ENCODE peak calls at places on chromosomes 3 and 15, in ten cellular contexts. Z, L, M, W, P, C, G, A, Y and E are unnamed samples.

GRCh38 chr3:184379375-184380209 is at the start of gene CHRD:
- DNase-seq in P (no peak), A (peak; percentile 64), Y (no peak), G (peak; percentile 59), W (peak; percentile 58), C (no peak), L (no peak), M (no peak), Z (no peak), E (peak; percentile 81)

GRCh38 chr3:77868725-77869124 is 828.8 kb downstream of the ROBO2 start:
- DNase-seq in A (no peak), Z (no peak), C (no peak), W (no peak), Y (no peak), P (no peak), M (no peak), G (no peak), L (no peak), E (no peak)

GRCh38 chr3:58010562-58010961 is 2.3 kb downstream of the FLNB start:
- DNase-seq in P (no peak), Z (no peak), W (no peak), L (no peak), C (no peak), G (no peak), M (no peak), Y (no peak), A (no peak), E (no peak)

GRCh38 chr15:63832620-63833245 is 1.0 kb downstream of the HERC1 start:
- DNase-seq in A (no peak), P (no peak), L (no peak), Z (no peak), Y (no peak), G (no peak), M (no peak), C (no peak), W (no peak), E (no peak)

GRCh38 chr3:152011812-152012735 is 138.6 kb downstream of the SUCNR1 start:
- DNase-seq in Y (no peak), M (no peak), G (no peak), Z (no peak), W (no peak), P (no peak), L (no peak), C (no peak), A (no peak), E (no peak)

GRCh38 chr15:90309050-90309449 is 43.0 kb upstream of the ZNF774 start:
- DNase-seq in C (no peak), Y (no peak), P (no peak), M (no peak), Z (no peak), A (peak; percentile 13), W (no peak), L (peak; percentile 46), G (no peak), E (no peak)

GRCh38 chr15:63640146-63640545 is 43.0 kb downstream of the FBXL22 start:
- DNase-seq in Y (no peak), P (no peak), L (no peak), C (no peak), M (no peak), W (no peak), A (no peak), G (no peak), Z (no peak), E (no peak)

GRCh38 chr3:49790626-49791411 is 4.5 kb upstream of the IP6K1 start:
- DNase-seq in Z (no peak), M (no peak), Y (no peak), P (no peak), A (peak; percentile 37), L (no peak), C (peak; percentile 47), G (no peak), W (no peak), E (peak; percentile 26)

GRCh38 chr3:154971771-154972326 is 108.3 kb upstream of the MME start:
- DNase-seq in C (peak; percentile 64), L (no peak), M (no peak), Y (no peak), Z (no peak), G (no peak), A (no peak), P (peak; percentile 71), W (no peak), E (no peak)

GRCh38 chr3:16427309-16427965 is 86.1 kb downstream of the RFTN1 start:
- DNase-seq in C (peak; percentile 17), W (no peak), Y (no peak), Z (no peak), G (no peak), A (no peak), P (no peak), L (no peak), M (no peak), E (peak; percentile 79)

DNA sequence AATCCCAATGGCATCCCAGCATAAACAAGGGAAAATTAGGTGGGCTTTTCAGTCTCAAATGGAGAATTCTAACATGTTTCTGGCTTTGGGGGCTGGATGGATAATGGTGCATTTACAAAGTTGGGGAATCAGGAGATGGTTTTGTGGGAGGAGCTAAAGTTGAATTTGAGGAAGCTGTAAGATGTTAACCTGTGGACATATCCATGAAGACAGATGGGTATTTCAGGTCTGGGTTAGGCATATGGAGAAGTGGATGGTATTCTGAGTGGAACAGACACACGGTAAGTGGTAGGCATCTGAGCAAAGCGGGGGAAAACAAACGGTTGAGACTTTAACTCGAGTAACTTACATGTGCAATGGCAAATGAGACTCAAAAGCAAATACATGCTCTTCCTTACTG is 1.7 kb upstream of the LMLN start:
- DNase-seq in Z (no peak), P (no peak), L (no peak), C (no peak), M (no peak), Y (no peak), G (no peak), A (no peak), W (no peak), E (no peak)
- H3K27ac ChIP-seq in Z (peak overlapping the region; percentile 74), P (peak overlapping the region; percentile 90), L (no peak overlapping the region), C (no peak overlapping the region), M (no peak overlapping the region), Y (peak overlapping the region; percentile 80), G (no peak overlapping the region), A (peak overlapping the region; percentile 1), W (peak overlapping the region; percentile 88), E (no peak overlapping the region)

DNA sequence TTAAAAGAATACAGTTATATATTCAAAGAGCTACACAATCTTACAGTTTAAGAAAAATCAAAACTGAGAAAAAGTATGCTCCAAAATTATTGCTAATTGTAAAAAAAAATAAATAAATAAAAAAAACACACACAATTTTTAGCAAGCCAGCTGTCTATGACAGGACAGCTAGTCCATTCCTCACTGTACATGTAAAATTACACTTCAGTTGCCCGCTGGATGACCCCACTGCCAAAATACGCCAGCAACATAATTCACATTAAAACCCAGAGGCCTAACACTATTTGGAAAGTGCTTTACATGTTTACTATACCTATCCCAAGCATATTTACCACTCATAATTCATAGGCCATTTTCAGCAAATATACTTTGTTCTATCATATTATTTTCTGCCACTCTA is 5.8 kb downstream of the MYO9A start:
- DNase-seq in C (no peak), A (no peak), M (no peak), Z (no peak), Y (no peak), G (no peak), W (no peak), L (no peak), P (no peak), E (no peak)
- H3K4me1 ChIP-seq in C (peaks cover 8% of the 10 kb centered on the region), A (no peaks in the 10 kb centered on the region), M (peaks cover 35% of the 10 kb centered on the region), Z (peaks cover 13% of the 10 kb centered on the region), Y (peaks cover 20% of the 10 kb centered on the region), G (peaks cover 59% of the 10 kb centered on the region), W (peaks cover 73% of the 10 kb centered on the region), L (no peaks in the 10 kb centered on the region), P (no peaks in the 10 kb centered on the region), E (peaks cover 60% of the 10 kb centered on the region)

GRCh38 chr15:65450556-65450955 is 27.8 kb upstream of the IGDCC4 start:
- DNase-seq in W (no peak), P (no peak), L (no peak), Z (no peak), C (no peak), M (no peak), Y (no peak), G (no peak), A (no peak), E (no peak)
- H3K27ac ChIP-seq in W (no peak overlapping the region), P (no peak overlapping the region), L (no peak overlapping the region), Z (no peak overlapping the region), C (no peak overlapping the region), M (no peak overlapping the region), Y (no peak overlapping the region), G (no peak overlapping the region), A (no peak overlapping the region), E (no peak overlapping the region)

GRCh38 chr15:74274485-74275038 is 38.4 kb downstream of the CCDC33 start:
- DNase-seq in A (no peak), C (no peak), Z (no peak), W (no peak), Y (no peak), L (no peak), P (no peak), G (no peak), M (no peak), E (no peak)

GRCh38 chr15:74278269-74278668 is 42.1 kb downstream of the CCDC33 start:
- DNase-seq in Y (no peak), C (no peak), W (no peak), P (no peak), L (no peak), A (no peak), G (no peak), Z (no peak), M (no peak), E (no peak)

GRCh38 chr15:74277245-74277644 is 41.1 kb downstream of the CCDC33 start:
- DNase-seq in L (no peak), C (no peak), A (no peak), M (no peak), Z (no peak), P (no peak), W (no peak), Y (no peak), G (no peak), E (no peak)

GRCh38 chr15:74275957-74276356 is 39.8 kb downstream of the CCDC33 start:
- DNase-seq in L (no peak), Y (no peak), Z (no peak), M (no peak), P (no peak), G (no peak), W (no peak), C (no peak), A (no peak), E (no peak)

GRCh38 chr15:74276560-74276959 is 40.4 kb downstream of the CCDC33 start:
- DNase-seq in C (no peak), L (no peak), G (no peak), Z (no peak), Y (no peak), M (no peak), P (no peak), W (no peak), A (no peak), E (no peak)
- H3K4me1 ChIP-seq in C (no peaks in the 10 kb centered on the region), L (no peaks in the 10 kb centered on the region), G (no peaks in the 10 kb centered on the region), Z (no peaks in the 10 kb centered on the region), Y (no peaks in the 10 kb centered on the region), M (no peaks in the 10 kb centered on the region), P (no peaks in the 10 kb centered on the region), W (no peaks in the 10 kb centered on the region), A (no peaks in the 10 kb centered on the region), E (no peaks in the 10 kb centered on the region)